ENCODE peak calls at places on chromosome 17, in eight cellular contexts. U is tibial nerve; A is Karpas-422; W is cardiac muscle cell; P is CD4-positive, alpha-beta memory T cell; Q is BE2C; J is prostate gland; R is gastrocnemius medialis. F is an unnamed sample.
A peak's percentile ranks its signal among the peaks of the same experiment; 100 is the strongest.

GRCh38 chr17:79915850-79916430 is 76.7 kb upstream of the CBX4 start:
- DNase-seq in U (no peak), A (peak; percentile 57), W (peak; percentile 34), P (peak; percentile 15), Q (no peak), J (no peak), R (no peak), F (no peak)

GRCh38 chr17:47300718-47301117 is 23.0 kb upstream of the EFCAB13 start:
- DNase-seq in U (no peak), A (no peak), W (no peak), P (no peak), Q (no peak), J (no peak), R (no peak), F (no peak)

GRCh38 chr17:45221997-45222272 is 250 bp downstream of the FMNL1 start:
- DNase-seq in U (no peak), A (no peak), W (no peak), P (no peak), Q (no peak), J (no peak), R (no peak), F (no peak)

GRCh38 chr17:2995362-2995761 is 68.0 kb downstream of the OR1D5 start:
- DNase-seq in U (no peak), A (no peak), W (no peak), P (no peak), Q (no peak), J (peak; percentile 42), R (no peak), F (no peak)

GRCh38 chr17:63040816-63041215 is 74.8 kb downstream of the TANC2 start:
- DNase-seq in U (no peak), A (no peak), W (no peak), P (no peak), Q (no peak), J (no peak), R (no peak), F (no peak)

GRCh38 chr17:65170839-65171238 is 33.7 kb downstream of the RGS9 start:
- DNase-seq in U (no peak), A (no peak), W (no peak), P (no peak), Q (no peak), J (peak; percentile 40), R (no peak), F (peak; percentile 35)

GRCh38 chr17:30964878-30965277 is 6.0 kb upstream of the RNF135 start:
- DNase-seq in U (no peak), A (no peak), W (no peak), P (no peak), Q (no peak), J (no peak), R (no peak), F (no peak)

GRCh38 chr17:64357191-64357981 is 33.3 kb downstream of the PECAM1 start:
- DNase-seq in U (peak; percentile 40), A (no peak), W (no peak), P (no peak), Q (no peak), J (no peak), R (peak; percentile 38), F (no peak)

GRCh38 chr17:38621538-38621937 is 15.8 kb upstream of the SRCIN1 start:
- DNase-seq in U (no peak), A (no peak), W (no peak), P (no peak), Q (no peak), J (no peak), R (no peak), F (no peak)

GRCh38 chr17:20275653-20276052 is 191.7 kb downstream of the LGALS9B start:
- DNase-seq in U (no peak), A (no peak), W (no peak), P (no peak), Q (no peak), J (no peak), R (no peak), F (no peak)

DNA sequence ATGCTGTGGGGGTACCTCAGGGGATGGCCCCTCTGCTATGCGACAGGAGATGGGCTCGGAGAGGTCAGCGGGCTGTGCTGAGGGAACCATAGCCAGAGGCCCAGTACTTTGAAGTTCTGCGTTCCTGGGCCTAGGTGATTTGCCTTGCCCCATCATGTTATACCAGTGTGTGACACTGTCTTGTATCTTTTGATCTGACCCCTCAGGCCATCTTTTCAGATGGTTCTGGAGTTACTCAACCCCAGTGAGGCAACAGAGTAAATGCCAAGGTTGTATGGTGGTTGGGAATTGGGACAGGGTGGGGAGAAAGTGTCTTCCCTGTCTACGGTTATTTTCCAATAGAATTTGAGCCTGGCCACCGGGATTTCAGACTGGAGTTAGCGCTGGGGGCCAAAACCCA is 8.5 kb downstream of the MSI2 start:
- DNase-seq in U (no peak), A (no peak), W (no peak), P (no peak), Q (no peak), J (no peak), R (no peak), F (no peak)
- H3K9me3 ChIP-seq in U (no peaks in the 10 kb centered on the region), A (no peaks in the 10 kb centered on the region), W (no peaks in the 10 kb centered on the region), P (no peaks in the 10 kb centered on the region), Q (no peaks in the 10 kb centered on the region), J (no peaks in the 10 kb centered on the region), R (no peaks in the 10 kb centered on the region), F (no peaks in the 10 kb centered on the region)

DNA sequence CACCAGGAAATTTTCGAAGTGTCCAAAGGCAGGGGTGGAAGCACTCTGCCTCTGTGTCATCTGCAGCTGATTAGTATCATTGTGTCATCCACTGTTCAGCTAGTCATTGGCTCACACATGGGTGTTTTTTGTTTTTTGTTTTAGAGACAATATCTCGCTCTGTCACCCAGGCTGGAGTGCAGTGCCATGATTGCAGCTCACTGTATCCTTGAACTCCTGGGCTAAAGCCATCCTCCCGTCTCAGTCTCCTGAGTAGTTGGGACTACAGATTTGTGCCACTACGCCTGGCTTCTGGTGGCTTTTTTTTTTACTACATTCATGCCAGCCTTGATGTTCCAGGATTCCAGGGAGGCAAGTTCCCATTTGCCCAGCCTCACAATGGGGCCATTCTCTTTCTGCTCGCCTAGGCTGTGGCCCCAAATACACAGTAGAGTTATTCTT is 32.5 kb upstream of the MYO18A start:
- DNase-seq in U (no peak), A (no peak), W (no peak), P (no peak), Q (no peak), J (no peak), R (no peak), F (no peak)
- H3K4me1 ChIP-seq in U (peaks cover 10% of the 10 kb centered on the region), A (no peaks in the 10 kb centered on the region), W (no peaks in the 10 kb centered on the region), P (no peaks in the 10 kb centered on the region), Q (no peaks in the 10 kb centered on the region), J (no peaks in the 10 kb centered on the region), R (no peaks in the 10 kb centered on the region), F (no peaks in the 10 kb centered on the region)

DNA sequence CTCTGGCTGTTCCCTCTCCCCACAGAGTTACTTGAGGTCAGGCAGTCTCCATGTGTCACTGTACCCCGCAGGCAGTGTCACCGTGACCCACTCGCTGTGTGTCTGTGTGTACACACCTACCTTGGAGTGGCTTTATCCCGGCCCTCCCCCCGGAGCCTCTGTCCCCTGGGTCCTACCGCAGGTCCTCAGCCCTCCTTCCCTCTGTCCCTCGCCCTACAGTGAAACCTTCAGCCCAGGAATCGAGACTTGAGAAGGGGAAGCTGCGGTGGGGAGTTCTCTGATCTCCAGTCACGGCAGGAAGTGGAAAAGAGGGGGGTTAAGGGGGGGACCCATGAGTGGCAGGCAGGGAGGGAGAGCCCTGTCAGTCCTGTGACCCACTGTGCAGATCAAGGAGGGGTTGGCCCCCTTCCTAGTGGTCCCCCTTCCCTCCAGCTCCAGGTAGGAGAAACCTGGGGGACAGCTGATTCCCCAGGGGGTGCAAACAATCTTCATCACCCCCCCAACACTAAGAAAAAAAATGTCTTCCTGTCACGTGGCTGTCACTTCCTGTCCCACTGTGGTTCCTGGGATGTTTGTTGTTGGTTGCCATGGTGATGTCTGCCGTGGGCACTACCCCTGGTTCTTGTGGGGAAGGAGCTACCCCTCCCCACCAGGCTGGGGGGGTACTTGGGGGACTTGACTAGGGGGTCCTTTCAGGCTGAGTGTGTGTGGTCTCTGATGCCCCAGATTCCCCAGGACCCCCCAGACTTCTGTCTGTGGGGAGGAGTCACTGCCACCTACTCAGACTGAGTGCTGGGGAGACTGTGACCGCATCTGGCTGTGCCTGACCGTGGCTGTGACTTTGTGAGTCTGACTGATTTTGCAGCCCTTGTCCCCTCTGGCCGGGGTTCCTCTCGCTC is 13.7 kb downstream of the RARA start:
- DNase-seq in U (no peak), A (peak; percentile 94), W (no peak), P (peak; percentile 98), Q (peak; percentile 60), J (no peak), R (no peak), F (peak; percentile 86)
- H3K4me3 ChIP-seq in U (peak overlapping the region; percentile 99), A (peak overlapping the region; percentile 70), W (no peak overlapping the region), P (peak overlapping the region; percentile 95), Q (peak overlapping the region; percentile 26), J (peak overlapping the region; percentile 19), R (peak overlapping the region; percentile 82), F (peak overlapping the region; percentile 96)

GRCh38 chr17:1039511-1040215 is 42.7 kb downstream of the TIMM22 start:
- DNase-seq in U (peak; percentile 66), A (no peak), W (no peak), P (no peak), Q (no peak), J (peak; percentile 34), R (peak; percentile 64), F (peak; percentile 74)
- H3K9me3 ChIP-seq in U (no peaks in the 10 kb centered on the region), A (no peaks in the 10 kb centered on the region), W (no peaks in the 10 kb centered on the region), P (no peaks in the 10 kb centered on the region), Q (no peaks in the 10 kb centered on the region), J (no peaks in the 10 kb centered on the region), R (no peaks in the 10 kb centered on the region), F (no peaks in the 10 kb centered on the region)

DNA sequence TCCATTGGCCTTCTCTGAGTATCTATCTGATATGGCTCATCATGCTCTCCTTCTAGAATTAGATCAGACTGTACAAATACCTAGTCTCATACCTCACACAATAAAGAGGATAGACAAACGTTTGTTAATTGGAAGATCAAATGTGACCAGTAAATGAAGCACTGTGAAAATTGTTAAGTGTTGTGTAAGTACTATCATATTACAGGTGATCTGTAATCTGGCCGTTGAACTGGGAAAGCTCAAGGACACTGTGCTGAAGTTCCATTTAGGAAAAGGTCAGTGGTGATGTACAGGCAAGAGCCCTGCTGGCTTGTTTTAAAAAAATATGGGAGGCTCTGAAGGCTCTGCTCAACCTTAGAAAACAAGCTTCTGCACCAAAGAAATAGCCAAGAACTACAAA is 38.5 kb upstream of the CORO6 start:
- DNase-seq in U (no peak), A (no peak), W (no peak), P (no peak), Q (no peak), J (no peak), R (no peak), F (no peak)
- H3K4me1 ChIP-seq in U (peaks cover 6% of the 10 kb centered on the region), A (peaks cover 15% of the 10 kb centered on the region), W (peaks cover 35% of the 10 kb centered on the region), P (peaks cover 6% of the 10 kb centered on the region), Q (no peaks in the 10 kb centered on the region), J (no peaks in the 10 kb centered on the region), R (peaks cover 50% of the 10 kb centered on the region), F (no peaks in the 10 kb centered on the region)

GRCh38 chr17:4771519-4772234 is at the start of gene TM4SF5:
- DNase-seq in U (no peak), A (no peak), W (no peak), P (no peak), Q (no peak), J (no peak), R (no peak), F (no peak)

GRCh38 chr17:4769628-4770027 is 2.1 kb upstream of the TM4SF5 start:
- DNase-seq in U (no peak), A (no peak), W (no peak), P (no peak), Q (no peak), J (no peak), R (no peak), F (no peak)

GRCh38 chr17:4770632-4771031 is 1.1 kb upstream of the TM4SF5 start:
- DNase-seq in U (no peak), A (no peak), W (no peak), P (no peak), Q (no peak), J (no peak), R (no peak), F (no peak)

GRCh38 chr17:4768281-4768680 is 3.4 kb upstream of the TM4SF5 start:
- DNase-seq in U (no peak), A (no peak), W (no peak), P (no peak), Q (no peak), J (no peak), R (no peak), F (no peak)

GRCh38 chr17:4772235-4772613 is 538 bp downstream of the TM4SF5 start:
- DNase-seq in U (no peak), A (no peak), W (no peak), P (no peak), Q (no peak), J (no peak), R (no peak), F (no peak)
- H3K4me3 ChIP-seq in U (no peak overlapping the region), A (no peak overlapping the region), W (no peak overlapping the region), P (no peak overlapping the region), Q (no peak overlapping the region), J (no peak overlapping the region), R (no peak overlapping the region), F (no peak overlapping the region)

F was measured in breast epithelium.